ENCODE peak calls at places on chromosomes 12 and 14, in six cellular contexts. J is IMR-90, S is neuronal stem cell, R is mesenchymal stem cell, B is H1, Z is trophoblast cell. P is an unnamed sample.

GRCh38 chr14:92484132-92484823 is 29.3 kb upstream of the RIN3 start:
- DNase-seq in J (no peak), S (no peak), R (no peak), B (no peak), Z (no peak), P (peak)

GRCh38 chr14:60736494-60736893 is 1.9 kb downstream of the MNAT1 start:
- DNase-seq in J (peak), S (no peak), R (peak), B (no peak), Z (peak), P (no peak)

GRCh38 chr12:105092336-105092735 is 8.1 kb upstream of the ALDH1L2 start:
- DNase-seq in J (no peak), S (no peak), R (no peak), B (peak), Z (peak), P (peak)

GRCh38 chr12:1644523-1645438 is 15.8 kb downstream of the WNT5B start:
- DNase-seq in J (peak), S (no peak), R (no peak), B (no peak), Z (no peak), P (no peak)

GRCh38 chr12:95784286-95784685 is 6.3 kb downstream of the NTN4 start:
- DNase-seq in J (peak), S (no peak), R (no peak), B (no peak), Z (peak), P (no peak)

GRCh38 chr12:48351022-48351708 is 446 bp upstream of the ZNF641 start:
- DNase-seq in J (peak), S (peak), R (peak), B (no peak), Z (peak), P (peak)

GRCh38 chr12:18139989-18140596 is 50.1 kb upstream of the RERGL start:
- DNase-seq in J (peak), S (peak), R (peak), B (no peak), Z (peak), P (no peak)

GRCh38 chr12:116196226-116196625 is 81.3 kb downstream of the MED13L start:
- DNase-seq in J (no peak), S (no peak), R (no peak), B (no peak), Z (no peak), P (no peak)

GRCh38 chr14:102931580-102932285 is 9.3 kb downstream of the AMN start:
- DNase-seq in J (no peak), S (no peak), R (no peak), B (no peak), Z (no peak), P (no peak)

GRCh38 chr12:49055978-49056754 is 4.4 kb downstream of the KMT2D start:
- DNase-seq in J (peak), S (no peak), R (peak), B (no peak), Z (peak), P (peak)

GRCh38 chr12:104708891-104709290 is 249.2 kb downstream of the SLC41A2 start:
- DNase-seq in J (no peak), S (no peak), R (no peak), B (no peak), Z (no peak), P (peak)

GRCh38 chr12:58443981-58444371 is 476.3 kb downstream of the LRIG3 start:
- DNase-seq in J (peak), S (no peak), R (peak), B (no peak), Z (no peak), P (no peak)

GRCh38 chr14:92481386-92481785 is 32.2 kb upstream of the RIN3 start:
- DNase-seq in J (peak), S (no peak), R (peak), B (no peak), Z (no peak), P (peak)

GRCh38 chr12:109385339-109386078 is 37.8 kb downstream of the MYO1H start:
- DNase-seq in J (peak), S (peak), R (peak), B (no peak), Z (peak), P (no peak)

GRCh38 chr12:10126401-10126800 is 3.6 kb downstream of the CLEC7A start:
- DNase-seq in J (no peak), S (no peak), R (no peak), B (no peak), Z (no peak), P (no peak)

GRCh38 chr12:16389594-16389993 is 42.1 kb downstream of the MGST1 start:
- DNase-seq in J (peak), S (no peak), R (peak), B (no peak), Z (peak), P (no peak)

GRCh38 chr14:103404032-103404918 is 19.1 kb downstream of the MARK3 start:
- DNase-seq in J (peak), S (no peak), R (peak), B (no peak), Z (no peak), P (no peak)

GRCh38 chr12:57604454-57605307 is at the start of gene DTX3:
- DNase-seq in J (no peak), S (no peak), R (peak), B (no peak), Z (no peak), P (peak)

GRCh38 chr12:90058721-90059120 is 350.1 kb upstream of the ATP2B1 start:
- DNase-seq in J (peak), S (no peak), R (peak), B (no peak), Z (no peak), P (no peak)

GRCh38 chr12:31011336-31011735 is 62.3 kb upstream of the DDX11 start:
- DNase-seq in J (no peak), S (no peak), R (no peak), B (no peak), Z (no peak), P (no peak)

GRCh38 chr14:95553141-95553540 is 18.3 kb downstream of the GLRX5 start:
- DNase-seq in J (no peak), S (no peak), R (no peak), B (no peak), Z (no peak), P (no peak)

GRCh38 chr12:45130881-45131281 is 80.0 kb upstream of the DBX2 start:
- DNase-seq in J (peak), S (peak), R (peak), B (peak), Z (peak), P (peak)

GRCh38 chr12:125657681-125658080 is 592.4 kb downstream of the AACS start:
- DNase-seq in J (no peak), S (no peak), R (no peak), B (no peak), Z (no peak), P (no peak)

DNA sequence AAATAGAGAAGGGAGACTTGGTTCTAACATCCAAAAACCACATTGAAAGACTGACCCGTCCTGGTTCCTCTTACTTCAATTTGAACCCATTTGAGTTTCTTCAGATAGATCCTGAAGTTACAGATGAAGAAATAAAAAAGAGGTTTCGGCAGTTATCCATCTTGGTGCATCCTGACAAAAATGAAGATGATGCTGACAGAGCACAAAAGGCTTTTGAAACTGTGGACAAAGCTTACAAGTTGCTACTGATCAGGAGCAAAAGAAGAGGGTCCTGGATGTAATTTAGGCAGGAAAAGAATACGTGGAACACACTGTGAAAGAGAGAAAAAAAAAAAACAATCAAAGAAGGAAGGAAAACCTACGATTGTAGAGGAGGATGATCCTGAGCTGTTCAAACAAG is 25.4 kb upstream of the NFKBIA start:
- DNase-seq in J (no peak), S (no peak), R (no peak), B (no peak), Z (no peak), P (no peak)
- H2AK5ac ChIP-seq in J (no peak), S (no peak), R (no peak), B (no peak), Z (no peak), P (no peak)

GRCh38 chr14:65867333-65867732 is 454.8 kb downstream of the FUT8 start:
- DNase-seq in J (no peak), S (no peak), R (no peak), B (no peak), Z (no peak), P (no peak)
- H2AFZ ChIP-seq in J (no peak), S (no peak), R (no peak), B (no peak), Z (no peak), P (no peak)

DNA sequence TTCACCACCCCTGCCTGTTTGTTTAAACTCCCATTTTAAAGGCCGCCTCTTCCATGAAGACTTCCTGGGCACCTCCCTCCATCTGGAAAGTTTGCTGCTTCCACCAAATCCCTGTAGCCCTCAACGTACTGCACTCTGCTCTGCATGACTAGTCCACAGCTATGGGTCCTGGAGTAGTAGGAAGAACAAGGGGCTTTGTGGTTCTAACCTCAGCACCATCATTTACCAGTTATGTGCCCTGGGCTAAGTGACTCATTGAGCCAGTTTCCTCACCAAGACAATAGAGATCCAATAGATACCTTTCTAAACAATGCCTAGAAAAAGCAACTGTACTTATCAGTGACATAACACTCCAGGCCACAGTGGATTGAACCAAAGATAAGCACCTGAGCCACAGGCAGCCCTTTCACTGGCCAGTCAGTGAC is 8.5 kb upstream of the LTBP2 start:
- DNase-seq in J (peak), S (no peak), R (peak), B (no peak), Z (peak), P (no peak)
- H2AK5ac ChIP-seq in J (peak), S (no peak), R (peak), B (no peak), Z (no peak), P (no peak)

GRCh38 chr14:104700747-104701215 is 11.4 kb downstream of the INF2 start:
- DNase-seq in J (no peak), S (no peak), R (no peak), B (no peak), Z (no peak), P (no peak)

GRCh38 chr14:104699426-104699748 is 10.0 kb downstream of the INF2 start:
- DNase-seq in J (no peak), S (no peak), R (no peak), B (no peak), Z (no peak), P (no peak)

GRCh38 chr14:104701383-104702076 is 12.1 kb downstream of the INF2 start:
- DNase-seq in J (no peak), S (no peak), R (no peak), B (no peak), Z (no peak), P (no peak)

GRCh38 chr14:104698688-104699425 is 9.4 kb downstream of the INF2 start:
- DNase-seq in J (no peak), S (no peak), R (no peak), B (no peak), Z (no peak), P (no peak)

GRCh38 chr14:104700224-104700623 is 10.8 kb downstream of the INF2 start:
- DNase-seq in J (no peak), S (no peak), R (no peak), B (no peak), Z (no peak), P (no peak)
- H2AFZ ChIP-seq in J (peak), S (no peak), R (no peak), B (no peak), Z (no peak), P (no peak)

GRCh38 chr12:54442071-54442470 is 23.0 kb upstream of the ITGA5 start:
- DNase-seq in J (no peak), S (no peak), R (no peak), B (no peak), Z (no peak), P (no peak)

GRCh38 chr12:54439096-54439495 is 20.0 kb upstream of the ITGA5 start:
- DNase-seq in J (no peak), S (no peak), R (no peak), B (no peak), Z (no peak), P (no peak)

GRCh38 chr12:54437697-54438096 is 18.6 kb upstream of the ITGA5 start:
- DNase-seq in J (no peak), S (no peak), R (no peak), B (no peak), Z (no peak), P (no peak)

GRCh38 chr12:54438506-54438905 is 19.4 kb upstream of the ITGA5 start:
- DNase-seq in J (no peak), S (no peak), R (no peak), B (no peak), Z (no peak), P (no peak)

DNA sequence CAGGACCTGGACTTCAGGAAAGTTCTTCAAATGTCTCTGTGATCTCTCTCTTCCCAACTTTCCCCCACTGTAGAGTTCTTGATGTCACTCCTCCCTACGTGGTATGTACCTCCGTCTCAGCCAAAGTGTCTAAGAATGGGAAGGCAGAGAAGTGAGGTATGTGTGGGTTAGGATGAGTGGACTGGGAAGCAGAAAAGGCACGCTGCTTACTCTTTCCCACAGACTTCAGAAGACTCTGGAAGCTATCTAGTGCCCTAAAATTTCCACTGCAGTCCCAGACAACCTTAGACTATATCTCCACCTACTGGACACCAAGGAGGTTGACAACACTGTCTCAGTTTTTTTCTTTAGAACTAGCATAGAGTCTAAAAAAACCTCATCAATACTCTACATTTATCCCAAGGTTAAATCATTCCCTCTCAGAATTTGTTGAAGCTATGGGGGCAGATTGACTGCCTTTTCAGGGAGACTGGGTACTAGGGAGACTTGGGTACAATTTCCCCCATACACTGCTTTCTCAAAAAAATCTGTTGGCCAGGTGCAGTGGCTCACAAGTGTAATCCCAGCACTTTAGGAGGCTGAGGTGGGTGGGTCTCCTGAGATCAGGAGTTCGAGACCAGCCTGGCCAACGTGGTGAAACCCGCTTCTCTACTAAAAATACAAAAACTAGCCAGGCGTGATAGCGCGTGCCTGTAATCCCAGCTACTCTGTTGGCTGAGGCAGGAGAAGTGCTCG is 20.6 kb upstream of the ITGA5 start:
- DNase-seq in J (peak), S (no peak), R (peak), B (no peak), Z (peak), P (no peak)
- H2AK5ac ChIP-seq in J (peak), S (no peak), R (no peak), B (no peak), Z (no peak), P (no peak)

DNA sequence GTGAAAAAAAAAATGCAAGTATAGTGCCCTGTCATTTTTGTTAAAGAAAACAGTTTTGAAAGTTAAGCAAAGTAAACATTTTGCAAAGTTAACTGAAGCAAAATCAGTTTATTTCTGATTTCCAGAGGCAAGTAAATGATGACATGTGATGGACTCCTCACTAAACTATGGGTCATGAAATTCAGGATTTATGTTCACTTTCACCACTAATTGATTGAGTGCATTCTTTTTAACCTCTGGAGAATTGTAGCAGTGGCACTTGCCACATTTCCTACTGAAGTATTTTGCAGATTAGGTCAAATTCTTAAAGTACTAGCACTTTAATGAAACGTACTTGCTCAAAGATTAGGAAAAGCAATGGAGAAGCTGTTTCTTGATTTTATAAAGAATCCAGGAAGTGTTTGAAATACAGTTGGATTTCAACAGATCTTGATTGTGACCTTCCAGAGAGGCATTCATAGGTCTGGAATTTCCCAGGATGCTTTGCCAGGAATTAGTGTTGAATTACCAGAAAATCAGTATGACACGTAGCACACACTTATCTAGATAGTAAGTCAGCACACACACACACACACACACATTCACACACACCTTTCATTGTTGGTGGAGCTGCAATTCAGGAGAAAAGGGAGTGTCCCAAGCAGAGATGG is 162.6 kb downstream of the MYRFL start:
- DNase-seq in J (peak), S (no peak), R (peak), B (no peak), Z (peak), P (no peak)
- H2AFZ ChIP-seq in J (peak), S (peak), R (no peak), B (peak), Z (no peak), P (no peak)

DNA sequence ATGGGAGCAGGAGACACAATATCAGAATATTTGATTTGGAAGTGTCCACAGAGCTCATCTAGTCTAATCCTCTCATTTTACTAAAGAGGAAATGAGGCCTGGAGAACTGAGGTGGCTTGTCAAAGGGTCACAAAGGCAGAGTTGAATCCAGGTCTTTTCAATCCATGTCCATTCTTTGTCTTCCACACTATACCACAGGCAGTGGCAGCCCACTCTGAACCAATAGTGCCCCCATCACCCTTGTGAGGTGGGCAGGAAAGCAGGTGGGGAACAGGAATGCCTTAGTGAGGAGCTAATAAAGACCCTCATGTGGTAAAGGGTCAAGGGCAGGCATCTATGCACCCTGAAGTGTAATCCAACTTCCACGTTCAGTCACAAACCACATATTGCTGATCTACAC is 134.8 kb upstream of the EGLN3 start:
- DNase-seq in J (no peak), S (no peak), R (no peak), B (no peak), Z (no peak), P (no peak)
- H2AK5ac ChIP-seq in J (no peak), S (no peak), R (no peak), B (no peak), Z (no peak), P (no peak)